ENCODE peak calls at places on chromosomes 1 and 21, in seven cellular contexts. I is aorta, L is right atrium auricular region, X is Peyer's patch, P is tibial artery, C is fibroblast of the aortic adventitia, Z is pancreas. U is an unnamed sample.

GRCh38 chr1:226655251-226656163 is 83.6 kb downstream of the ITPKB start:
- DNase-seq in I (peak; percentile 65), L (no peak), X (peak; percentile 75), P (no peak), C (no peak), Z (no peak), U (peak; percentile 86)

GRCh38 chr21:39115659-39116235 is 67.5 kb downstream of the PSMG1 start:
- DNase-seq in I (no peak), L (no peak), X (no peak), P (peak; percentile 55), C (no peak), Z (no peak), U (no peak)

GRCh38 chr21:45033791-45034555 is 40.4 kb upstream of the ADARB1 start:
- DNase-seq in I (peak; percentile 62), L (no peak), X (no peak), P (peak; percentile 89), C (peak; percentile 77), Z (no peak), U (no peak)

GRCh38 chr1:20442920-20443625 is 42.9 kb downstream of the CAMK2N1 start:
- DNase-seq in I (no peak), L (no peak), X (no peak), P (no peak), C (no peak), Z (no peak), U (no peak)

GRCh38 chr1:242240061-242240460 is 241.2 kb upstream of the MAP1LC3C start:
- DNase-seq in I (no peak), L (no peak), X (no peak), P (no peak), C (no peak), Z (peak; percentile 56), U (no peak)

GRCh38 chr1:113058861-113059441 is 14.0 kb upstream of the LRIG2 start:
- DNase-seq in I (no peak), L (no peak), X (no peak), P (no peak), C (no peak), Z (no peak), U (peak; percentile 79)

GRCh38 chr1:210489491-210489890 is 160.8 kb downstream of the HHAT start:
- DNase-seq in I (no peak), L (no peak), X (no peak), P (no peak), C (no peak), Z (no peak), U (no peak)

GRCh38 chr1:248863011-248863881 is 4.4 kb upstream of the ZNF692 start:
- DNase-seq in I (peak; percentile 95), L (peak; percentile 91), X (peak; percentile 96), P (peak; percentile 96), C (peak; percentile 59), Z (peak; percentile 83), U (peak; percentile 97)

GRCh38 chr1:62688687-62689085 is 500 bp upstream of the DOCK7 start:
- DNase-seq in I (no peak), L (no peak), X (no peak), P (no peak), C (peak; percentile 46), Z (no peak), U (no peak)

GRCh38 chr1:9084883-9085282 is 15.4 kb upstream of the SLC2A5 start:
- DNase-seq in I (peak; percentile 83), L (no peak), X (no peak), P (peak; percentile 89), C (peak; percentile 47), Z (no peak), U (no peak)

GRCh38 chr1:152170287-152170933 is 11.4 kb upstream of the RPTN start:
- DNase-seq in I (no peak), L (no peak), X (no peak), P (no peak), C (no peak), Z (no peak), U (no peak)

GRCh38 chr1:103129255-103129654 is 20.9 kb upstream of the COL11A1 start:
- DNase-seq in I (no peak), L (no peak), X (no peak), P (no peak), C (peak; percentile 2), Z (no peak), U (no peak)

GRCh38 chr1:45730075-45730779 is 20.2 kb downstream of the IPP start:
- DNase-seq in I (no peak), L (no peak), X (no peak), P (no peak), C (no peak), Z (no peak), U (no peak)

GRCh38 chr1:72282271-72282656 is at the start of gene NEGR1:
- DNase-seq in I (peak; percentile 71), L (peak; percentile 69), X (no peak), P (peak; percentile 84), C (peak; percentile 78), Z (peak; percentile 24), U (peak; percentile 85)

GRCh38 chr1:84721152-84721551 is 30.9 kb upstream of the SSX2IP start:
- DNase-seq in I (no peak), L (no peak), X (no peak), P (no peak), C (peak; percentile 83), Z (no peak), U (no peak)

GRCh38 chr1:177256153-177256814 is 85.5 kb downstream of the BRINP2 start:
- DNase-seq in I (peak; percentile 71), L (no peak), X (no peak), P (peak; percentile 79), C (peak; percentile 79), Z (peak; percentile 67), U (peak; percentile 81)

GRCh38 chr21:40841524-40842196 is 5.3 kb downstream of the DSCAM start:
- DNase-seq in I (peak; percentile 63), L (no peak), X (no peak), P (no peak), C (no peak), Z (peak; percentile 62), U (peak; percentile 74)

GRCh38 chr1:58839871-58840835 is 56.3 kb upstream of the JUN start:
- DNase-seq in I (no peak), L (no peak), X (no peak), P (no peak), C (peak; percentile 63), Z (no peak), U (no peak)

GRCh38 chr1:15885701-15886612 is 38.5 kb downstream of the SPEN start:
- DNase-seq in I (peak; percentile 99), L (peak; percentile 99), X (peak; percentile 80), P (peak; percentile 100), C (peak; percentile 96), Z (peak; percentile 97), U (peak; percentile 96)

GRCh38 chr1:18743233-18743632 is 112.6 kb downstream of the PAX7 start:
- DNase-seq in I (no peak), L (no peak), X (no peak), P (no peak), C (no peak), Z (no peak), U (no peak)

GRCh38 chr1:47676311-47677054 is 238.6 kb downstream of the FOXD2 start:
- DNase-seq in I (no peak), L (peak; percentile 36), X (no peak), P (no peak), C (no peak), Z (no peak), U (peak; percentile 54)

GRCh38 chr1:81974883-81975555 is 174.3 kb downstream of the ADGRL2 start:
- DNase-seq in I (no peak), L (no peak), X (no peak), P (no peak), C (no peak), Z (no peak), U (no peak)

GRCh38 chr1:107196973-107197562 is 56.2 kb downstream of the NTNG1 start:
- DNase-seq in I (no peak), L (no peak), X (peak; percentile 32), P (no peak), C (no peak), Z (no peak), U (no peak)

GRCh38 chr1:233905416-233906051 is 1.1 kb downstream of the SLC35F3 start:
- DNase-seq in I (peak; percentile 39), L (no peak), X (no peak), P (no peak), C (no peak), Z (no peak), U (no peak)

GRCh38 chr1:243963566-243963965 is 87.5 kb upstream of the ZBTB18 start:
- DNase-seq in I (no peak), L (no peak), X (no peak), P (no peak), C (no peak), Z (no peak), U (no peak)

GRCh38 chr1:10835423-10836421 is 39.3 kb upstream of the CASZ1 start:
- DNase-seq in I (no peak), L (no peak), X (no peak), P (no peak), C (peak; percentile 8), Z (peak; percentile 79), U (no peak)
- H3K4me3 ChIP-seq in I (no peak overlapping the region), L (no peak overlapping the region), X (no peak overlapping the region), P (no peak overlapping the region), C (no peak overlapping the region), Z (no peak overlapping the region), U (no peak overlapping the region)

DNA sequence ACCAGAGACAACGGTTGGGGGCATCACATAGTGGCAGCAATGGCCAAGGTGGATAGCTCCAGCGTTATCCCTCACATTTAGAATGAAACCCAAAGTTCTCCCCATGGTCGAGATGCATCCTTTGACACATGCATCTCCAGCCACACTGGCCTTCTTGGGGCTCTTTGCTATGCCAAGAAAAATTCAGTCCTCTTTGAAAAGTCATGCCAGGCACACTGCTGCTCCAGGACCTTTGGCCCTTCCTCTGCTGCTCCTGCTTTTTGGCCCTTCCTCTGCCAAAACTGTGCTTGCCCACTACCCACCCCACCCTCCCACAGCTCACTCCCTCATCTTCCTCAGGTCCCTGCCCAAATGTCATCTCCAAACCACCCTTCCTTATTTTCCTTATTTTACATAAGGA is 106.4 kb downstream of the C1orf94 start:
- DNase-seq in I (no peak), L (no peak), X (no peak), P (no peak), C (no peak), Z (no peak), U (no peak)
- H3K4me3 ChIP-seq in I (no peak overlapping the region), L (no peak overlapping the region), X (no peak overlapping the region), P (no peak overlapping the region), C (no peak overlapping the region), Z (no peak overlapping the region), U (no peak overlapping the region)

DNA sequence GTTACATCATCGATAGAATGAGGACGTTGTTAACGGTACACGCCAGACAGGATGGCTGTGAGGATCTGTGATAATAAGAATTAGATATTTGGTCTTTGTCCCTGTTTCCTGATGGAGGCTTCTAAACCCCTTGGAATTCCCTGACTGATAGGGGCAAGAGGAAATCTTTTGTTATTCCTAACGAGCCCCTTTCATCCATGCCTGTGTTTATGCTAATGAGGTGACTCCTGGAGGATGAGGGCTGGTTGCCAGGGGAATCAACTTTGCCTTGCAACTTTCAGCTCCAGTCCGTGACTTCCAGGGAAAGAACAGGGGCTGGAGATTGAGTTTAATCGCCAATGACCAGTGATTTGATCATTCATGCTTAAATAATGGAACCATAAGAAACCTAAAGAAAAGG is 39.3 kb upstream of the NLRP3 start:
- DNase-seq in I (no peak), L (no peak), X (no peak), P (no peak), C (no peak), Z (no peak), U (no peak)
- H3K4me3 ChIP-seq in I (no peak overlapping the region), L (no peak overlapping the region), X (no peak overlapping the region), P (no peak overlapping the region), C (no peak overlapping the region), Z (no peak overlapping the region), U (no peak overlapping the region)

GRCh38 chr1:4684849-4685248 is 30.4 kb downstream of the AJAP1 start:
- DNase-seq in I (no peak), L (no peak), X (no peak), P (no peak), C (no peak), Z (no peak), U (no peak)
- H3K4me3 ChIP-seq in I (no peak overlapping the region), L (no peak overlapping the region), X (no peak overlapping the region), P (no peak overlapping the region), C (no peak overlapping the region), Z (no peak overlapping the region), U (no peak overlapping the region)

GRCh38 chr1:205813755-205814058 is 709 bp upstream of the SLC41A1 start:
- DNase-seq in I (no peak), L (peak; percentile 73), X (peak; percentile 23), P (no peak), C (peak; percentile 64), Z (no peak), U (no peak)
- H3K4me3 ChIP-seq in I (peak overlapping the region; percentile 46), L (peak overlapping the region; percentile 97), X (peak overlapping the region; percentile 83), P (peak overlapping the region; percentile 97), C (peak overlapping the region; percentile 83), Z (peak overlapping the region; percentile 85), U (peak overlapping the region; percentile 95)